ENCODE peak calls at places on chromosome 4, in four cellular contexts. U is GM12878, K is HepG2, I is K562. S is an unnamed sample.

GRCh38 chr4:3642056-3642630 is 109.9 kb upstream of the LRPAP1 start:
- DNase-seq in U (no peak), K (no peak), I (no peak), S (no peak)

GRCh38 chr4:184313058-184313709 is 95.5 kb upstream of the ENPP6 start:
- DNase-seq in U (no peak), K (no peak), I (no peak), S (no peak)

GRCh38 chr4:87843936-87844335 is 11.2 kb downstream of the MEPE start:
- DNase-seq in U (no peak), K (no peak), I (no peak), S (no peak)

GRCh38 chr4:40656221-40656863 is 26.7 kb upstream of the RBM47 start:
- DNase-seq in U (peak), K (no peak), I (no peak), S (no peak)

GRCh38 chr4:159175989-159176375 is 73.1 kb downstream of the RAPGEF2 start:
- DNase-seq in U (no peak), K (no peak), I (no peak), S (no peak)

GRCh38 chr4:142959156-142959555 is 113.1 kb upstream of the INPP4B start:
- DNase-seq in U (no peak), K (no peak), I (no peak), S (no peak)

GRCh38 chr4:61505773-61506640 is 305.9 kb downstream of the ADGRL3 start:
- DNase-seq in U (no peak), K (no peak), I (no peak), S (no peak)

GRCh38 chr4:37914539-37914938 is 23.7 kb downstream of the TBC1D1 start:
- DNase-seq in U (no peak), K (peak), I (no peak), S (no peak)

GRCh38 chr4:104353481-104353880 is 141.2 kb downstream of the CXXC4 start:
- DNase-seq in U (no peak), K (no peak), I (no peak), S (no peak)

GRCh38 chr4:134906404-134907023 is 704.9 kb upstream of the PABPC4L start:
- DNase-seq in U (no peak), K (no peak), I (no peak), S (peak)

GRCh38 chr4:35525192-35525978 is 718.9 kb downstream of the ARAP2 start:
- DNase-seq in U (no peak), K (no peak), I (no peak), S (no peak)

GRCh38 chr4:126470862-126471261 is 1156.1 kb downstream of the FAT4 start:
- DNase-seq in U (no peak), K (no peak), I (no peak), S (no peak)

GRCh38 chr4:4694296-4694772 is 152.5 kb upstream of the STX18 start:
- DNase-seq in U (no peak), K (peak), I (peak), S (peak)

GRCh38 chr4:82733636-82734035 is 65.0 kb downstream of the SCD5 start:
- DNase-seq in U (no peak), K (no peak), I (no peak), S (no peak)

GRCh38 chr4:91963489-91963888 is 340.3 kb upstream of the GRID2 start:
- DNase-seq in U (no peak), K (no peak), I (no peak), S (no peak)

GRCh38 chr4:120005527-120005926 is 61.1 kb downstream of the MAD2L1 start:
- DNase-seq in U (no peak), K (no peak), I (no peak), S (no peak)

GRCh38 chr4:15921592-15921932 is 17.0 kb downstream of the FGFBP1 start:
- DNase-seq in U (no peak), K (no peak), I (no peak), S (no peak)

GRCh38 chr4:183369073-183369472 is 46.8 kb upstream of the CLDN24 start:
- DNase-seq in U (no peak), K (no peak), I (no peak), S (no peak)

GRCh38 chr4:152352645-152353116 is 183.2 kb downstream of the FBXW7 start:
- DNase-seq in U (peak), K (peak), I (no peak), S (peak)

GRCh38 chr4:633406-633805 is 8.0 kb downstream of the PDE6B start:
- DNase-seq in U (no peak), K (no peak), I (no peak), S (no peak)

GRCh38 chr4:159593157-159593556 is 490.3 kb downstream of the RAPGEF2 start:
- DNase-seq in U (no peak), K (no peak), I (no peak), S (no peak)

GRCh38 chr4:182245541-182246245 is 2.5 kb downstream of the TENM3 start:
- DNase-seq in U (no peak), K (no peak), I (no peak), S (no peak)

GRCh38 chr4:86368433-86368832 is 8.6 kb upstream of the MAPK10 start:
- DNase-seq in U (no peak), K (no peak), I (no peak), S (no peak)

GRCh38 chr4:143207555-143207954 is 22.8 kb downstream of the USP38 start:
- DNase-seq in U (no peak), K (peak), I (peak), S (no peak)

GRCh38 chr4:108107729-108108382 is 60.9 kb downstream of the LEF1 start:
- DNase-seq in U (no peak), K (no peak), I (peak), S (no peak)

GRCh38 chr4:177051473-177052060 is 258.1 kb upstream of the NEIL3 start:
- DNase-seq in U (no peak), K (peak), I (peak), S (peak)

GRCh38 chr4:177047070-177047850 is 254.5 kb upstream of the VEGFC start:
- DNase-seq in U (no peak), K (peak), I (peak), S (peak)

GRCh38 chr4:177057191-177057590 is 252.5 kb upstream of the NEIL3 start:
- DNase-seq in U (no peak), K (no peak), I (no peak), S (no peak)

GRCh38 chr4:177047851-177048174 is 255.1 kb upstream of the VEGFC start:
- DNase-seq in U (no peak), K (no peak), I (no peak), S (no peak)

DNA sequence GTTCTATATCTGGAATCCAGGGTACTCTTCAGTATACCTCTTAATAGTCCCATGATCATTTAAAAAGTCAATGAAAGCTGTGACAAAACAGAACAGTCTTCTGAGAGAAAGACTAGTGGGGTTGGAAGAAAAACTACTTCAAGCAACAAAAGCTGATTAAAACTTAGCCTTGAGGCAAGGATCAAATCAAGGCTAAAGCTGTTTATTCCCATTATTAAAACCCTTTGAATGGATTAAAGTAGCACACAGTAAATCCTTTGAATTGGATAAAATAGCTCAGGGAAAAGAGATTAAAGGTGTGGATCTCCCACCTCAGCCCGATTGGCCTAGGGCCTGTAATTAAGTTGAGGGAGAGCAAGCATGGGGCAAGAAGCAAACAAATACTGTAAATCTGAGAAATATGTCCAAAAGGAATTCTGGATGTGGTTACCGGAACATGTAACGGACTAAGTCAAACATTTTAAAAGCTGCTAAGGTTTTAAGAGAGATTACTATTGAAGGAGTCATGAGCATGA is 257.4 kb upstream of the NEIL3 start:
- DNase-seq in U (no peak), K (no peak), I (no peak), S (no peak)
- TF ChIP-seq FOXK2 in U (no peak), K (no peak), I (no peak), S (no peak)

GRCh38 chr4:48777739-48778138 is 2.3 kb downstream of the FRYL start:
- DNase-seq in U (no peak), K (no peak), I (no peak), S (no peak)
- TF ChIP-seq SP1 in U (no peak), K (no peak), I (no peak), S (no peak)

DNA sequence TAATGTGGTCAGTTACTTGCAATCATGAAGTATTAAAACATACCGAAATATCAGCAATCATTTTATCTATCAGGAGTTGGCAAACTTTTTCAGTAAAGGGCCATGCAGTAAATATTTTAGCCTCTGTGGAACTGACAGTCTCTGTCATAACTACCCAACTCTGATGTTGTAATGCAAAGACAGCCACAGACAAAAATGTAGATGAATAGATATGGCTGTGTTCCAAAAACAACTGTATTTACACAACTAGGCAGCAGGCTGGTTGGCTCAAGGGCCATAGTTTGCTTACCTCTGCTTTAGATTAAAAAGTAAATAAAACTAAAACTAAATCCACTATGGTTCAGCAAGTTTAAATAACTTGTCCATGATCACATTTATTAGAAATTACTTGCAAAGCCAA is 200.1 kb downstream of the HS3ST1 start:
- DNase-seq in U (no peak), K (no peak), I (no peak), S (no peak)
- TF ChIP-seq FOXK2 in U (no peak), K (no peak), I (no peak), S (no peak)

GRCh38 chr4:5921578-5921977 is 28.7 kb upstream of the CRMP1 start:
- DNase-seq in U (no peak), K (no peak), I (no peak), S (no peak)
- TF ChIP-seq SP1 in U (no peak), K (no peak), I (no peak), S (no peak)

DNA sequence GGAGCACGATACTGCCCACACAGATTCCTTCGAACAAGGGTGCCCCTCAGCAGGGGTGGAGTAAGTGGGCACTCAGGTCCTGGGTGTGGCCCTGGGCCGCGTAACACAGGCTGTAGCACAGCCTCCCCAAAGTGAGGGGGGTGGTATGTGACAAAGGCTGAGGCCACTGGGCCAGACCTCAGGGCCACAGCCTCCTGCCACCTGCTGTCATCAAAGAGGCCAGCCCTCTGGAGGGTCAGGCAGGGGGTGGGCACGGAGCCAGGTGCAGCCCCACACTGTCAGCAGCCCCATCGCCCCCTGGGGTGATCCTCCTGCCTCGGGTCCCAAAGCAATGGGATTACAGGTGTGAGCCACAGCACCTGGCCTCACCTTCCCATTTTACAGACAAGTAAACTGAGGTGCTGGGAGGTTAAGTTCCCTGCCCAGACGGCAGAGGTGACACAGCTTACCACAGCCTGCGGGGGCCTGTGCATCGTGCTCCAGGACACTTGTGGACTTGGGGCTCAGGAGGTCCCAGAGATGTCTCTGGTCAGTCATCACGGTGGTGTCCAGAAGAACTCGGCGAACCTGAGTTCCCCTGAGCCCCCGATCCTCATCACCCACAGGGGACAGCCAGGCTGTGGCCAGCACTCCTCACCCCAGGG is 27.5 kb upstream of the MXD4 start:
- DNase-seq in U (no peak), K (no peak), I (no peak), S (no peak)
- TF ChIP-seq FOXK2 in U (no peak), K (no peak), I (no peak), S (no peak)

DNA sequence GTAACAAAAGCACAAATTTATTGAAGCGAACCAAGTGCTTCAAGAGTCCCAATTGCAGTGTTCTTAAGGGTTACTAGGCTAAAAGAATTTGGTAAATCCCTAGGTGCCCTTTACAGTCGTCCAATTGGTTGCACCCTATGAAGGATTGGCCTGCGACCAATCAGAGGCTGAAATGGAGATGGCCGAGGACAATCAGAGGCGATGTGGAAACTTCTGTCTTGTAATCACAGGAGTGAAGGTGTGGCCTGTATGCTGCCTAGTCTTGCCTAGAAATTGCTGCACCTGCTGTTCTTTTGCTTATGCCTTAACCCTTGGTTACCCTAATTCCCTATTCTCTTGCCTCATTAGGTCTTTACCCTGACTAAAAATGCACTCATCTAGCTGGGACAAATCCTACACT is 1.1 kb upstream of the DCK start:
- DNase-seq in U (no peak), K (no peak), I (no peak), S (no peak)
- TF ChIP-seq SP1 in U (no peak), K (no peak), I (no peak), S (no peak)

GRCh38 chr4:7971881-7972500 is 32.3 kb upstream of the AFAP1 start:
- DNase-seq in U (no peak), K (peak), I (no peak), S (no peak)

GRCh38 chr4:7973545-7973981 is 33.9 kb upstream of the AFAP1 start:
- DNase-seq in U (no peak), K (no peak), I (no peak), S (no peak)

GRCh38 chr4:7976025-7976424 is 36.4 kb upstream of the AFAP1 start:
- DNase-seq in U (no peak), K (no peak), I (no peak), S (no peak)

GRCh38 chr4:7976634-7977033 is 37.0 kb upstream of the AFAP1 start:
- DNase-seq in U (no peak), K (no peak), I (no peak), S (no peak)

GRCh38 chr4:7974425-7974824 is 34.8 kb upstream of the AFAP1 start:
- DNase-seq in U (no peak), K (no peak), I (no peak), S (no peak)
- TF ChIP-seq FOXK2 in U (no peak), K (no peak), I (no peak), S (no peak)

GRCh38 chr4:111453216-111453615 is 692.0 kb upstream of the FAM241A start:
- DNase-seq in U (no peak), K (no peak), I (no peak), S (no peak)
- TF ChIP-seq SP1 in U (no peak), K (no peak), I (no peak), S (no peak)

GRCh38 chr4:56211202-56211601 is 176.1 kb downstream of the AASDH start:
- DNase-seq in U (no peak), K (no peak), I (no peak), S (no peak)
- TF ChIP-seq FOXK2 in U (no peak), K (no peak), I (no peak), S (no peak)

GRCh38 chr4:14193601-14194000 is 566.1 kb upstream of the BOD1L1 start:
- DNase-seq in U (no peak), K (no peak), I (no peak), S (no peak)

DNA sequence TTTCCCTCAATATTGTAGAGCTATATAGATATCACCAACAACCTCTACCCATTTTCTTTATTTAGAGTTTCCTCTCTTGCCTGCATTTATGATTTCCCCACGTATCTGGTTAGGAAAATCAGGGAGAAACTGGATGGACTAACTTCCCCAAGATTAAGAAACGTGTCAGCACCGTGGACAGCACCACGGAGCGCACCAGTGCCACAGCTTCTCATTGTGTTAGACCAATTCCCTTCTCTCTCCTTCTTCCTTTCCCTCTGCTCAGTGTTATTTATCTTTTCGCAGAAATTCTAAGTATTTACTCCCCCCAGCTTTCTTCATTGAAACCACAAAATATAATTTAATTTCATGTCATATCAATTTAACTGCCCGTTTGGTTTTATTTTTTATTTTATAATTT is 568.6 kb upstream of the BOD1L1 start:
- DNase-seq in U (no peak), K (no peak), I (peak), S (peak)
- TF ChIP-seq SP1 in U (no peak), K (no peak), I (no peak), S (no peak)